ENCODE peak calls at places on chromosome 3, in five cellular contexts. L is stimulated activated CD8-positive, alpha-beta memory T cell treated with anti-CD3 and anti-CD28 coated beads, Interleukin-15, amount 100 ng/mL, for 4 hours; F is GDM1; E is activated CD8-positive, alpha-beta memory T cell treated with anti-CD3 and anti-CD28 coated beads for 4 hours; V is mesenchymal stem cell. A is an unnamed sample.

GRCh38 chr3:105866656-105867653 is 1.9 kb downstream of the CBLB start:
- DNase-seq in L (no peak), F (no peak), E (no peak), V (peak), A (peak)

GRCh38 chr3:156024904-156025303 is 95.5 kb upstream of the KCNAB1 start:
- DNase-seq in L (no peak), F (no peak), E (no peak), V (peak), A (no peak)

GRCh38 chr3:59064276-59064675 is 14.5 kb upstream of the CFAP20DC start:
- DNase-seq in L (no peak), F (no peak), E (no peak), V (no peak), A (no peak)

GRCh38 chr3:9692416-9692815 is 11.2 kb upstream of the CPNE9 start:
- DNase-seq in L (no peak), F (no peak), E (no peak), V (no peak), A (no peak)

GRCh38 chr3:105835606-105836005 is 33.2 kb downstream of the CBLB start:
- DNase-seq in L (no peak), F (no peak), E (no peak), V (no peak), A (no peak)

GRCh38 chr3:197270558-197271317 is 27.7 kb downstream of the DLG1 start:
- DNase-seq in L (no peak), F (no peak), E (no peak), V (no peak), A (no peak)

GRCh38 chr3:16508242-16508575 is 5.3 kb downstream of the RFTN1 start:
- DNase-seq in L (no peak), F (no peak), E (no peak), V (no peak), A (no peak)

GRCh38 chr3:129605593-129606521 is 619 bp downstream of the PLXND1 start:
- DNase-seq in L (peak), F (peak), E (no peak), V (peak), A (peak)

GRCh38 chr3:175989161-175989560 is 1130.0 kb downstream of the NAALADL2 start:
- DNase-seq in L (no peak), F (no peak), E (no peak), V (no peak), A (no peak)

GRCh38 chr3:46312996-46313395 is 40.9 kb upstream of the CCR2 start:
- DNase-seq in L (no peak), F (no peak), E (no peak), V (peak), A (no peak)

GRCh38 chr3:141618511-141618910 is 119.6 kb upstream of the RNF7 start:
- DNase-seq in L (no peak), F (no peak), E (no peak), V (no peak), A (no peak)

GRCh38 chr3:39505866-39506738 is 38.6 kb downstream of the MOBP start:
- DNase-seq in L (no peak), F (no peak), E (no peak), V (no peak), A (no peak)

GRCh38 chr3:187696036-187696435 is 6.3 kb downstream of the RTP2 start:
- DNase-seq in L (no peak), F (no peak), E (no peak), V (no peak), A (no peak)

GRCh38 chr3:71195492-71195891 is 388.0 kb downstream of the FOXP1 start:
- DNase-seq in L (no peak), F (no peak), E (no peak), V (peak), A (no peak)

GRCh38 chr3:186152889-186153292 is 44.0 kb upstream of the ETV5 start:
- DNase-seq in L (no peak), F (peak), E (no peak), V (no peak), A (no peak)

GRCh38 chr3:43892535-43892934 is 201.8 kb downstream of the ABHD5 start:
- DNase-seq in L (no peak), F (peak), E (no peak), V (no peak), A (no peak)

GRCh38 chr3:44880284-44880683 is 5.9 kb downstream of the TGM4 start:
- DNase-seq in L (no peak), F (no peak), E (no peak), V (no peak), A (no peak)

GRCh38 chr3:178787960-178788359 is 251.7 kb downstream of the KCNMB2 start:
- DNase-seq in L (no peak), F (peak), E (no peak), V (no peak), A (no peak)

GRCh38 chr3:48372377-48372770 is 355 bp downstream of the FBXW12 start:
- DNase-seq in L (no peak), F (no peak), E (no peak), V (no peak), A (no peak)

GRCh38 chr3:67635257-67635656 is 19.2 kb downstream of the SUCLG2 start:
- DNase-seq in L (no peak), F (no peak), E (no peak), V (peak), A (no peak)

GRCh38 chr3:150319900-150320299 is 88.2 kb upstream of the TSC22D2 start:
- DNase-seq in L (no peak), F (no peak), E (no peak), V (peak), A (no peak)

GRCh38 chr3:10386121-10386520 is 65.2 kb upstream of the SEC13 start:
- DNase-seq in L (no peak), F (no peak), E (no peak), V (no peak), A (no peak)

GRCh38 chr3:49415931-49416601 is 3.8 kb downstream of the TCTA start:
- DNase-seq in L (peak), F (peak), E (peak), V (no peak), A (peak)

GRCh38 chr3:133037440-133037839 is 751 bp upstream of the TMEM108 start:
- DNase-seq in L (no peak), F (no peak), E (no peak), V (no peak), A (no peak)

GRCh38 chr3:119308355-119308754 is 14.2 kb downstream of the ARHGAP31 start:
- DNase-seq in L (no peak), F (no peak), E (no peak), V (no peak), A (no peak)

GRCh38 chr3:148829926-148830325 is 2.3 kb downstream of the CPB1 start:
- DNase-seq in L (no peak), F (no peak), E (no peak), V (no peak), A (no peak)

GRCh38 chr3:147582642-147583041 is 173.5 kb downstream of the ZIC1 start:
- DNase-seq in L (no peak), F (no peak), E (no peak), V (no peak), A (no peak)

GRCh38 chr3:62875103-62876002 is at the start of gene CADPS:
- DNase-seq in L (no peak), F (no peak), E (no peak), V (no peak), A (no peak)

GRCh38 chr3:190130700-190131099 is 10.0 kb upstream of the P3H2 start:
- DNase-seq in L (no peak), F (no peak), E (no peak), V (peak), A (no peak)

GRCh38 chr3:115084686-115085085 is 62.4 kb downstream of the ZBTB20 start:
- DNase-seq in L (no peak), F (no peak), E (no peak), V (no peak), A (no peak)